ENCODE peak calls at places on chromosomes 7 and 10, in seven cellular contexts. U, Z, W, J, L, V and F are unnamed samples.

GRCh38 chr7:17307969-17308648 is 9.7 kb downstream of the AHR start:
- DNase-seq in U (no peak), Z (no peak), W (no peak), J (no peak), L (no peak), V (no peak), F (no peak)

GRCh38 chr10:21497177-21497807 is 28.2 kb downstream of the SKIDA1 start:
- DNase-seq in U (peak), Z (peak), W (no peak), J (peak), L (peak), V (peak), F (peak)

GRCh38 chr7:81816312-81816711 is 46.5 kb upstream of the HGF start:
- DNase-seq in U (no peak), Z (no peak), W (no peak), J (no peak), L (no peak), V (peak), F (no peak)

GRCh38 chr10:80273523-80274170 is 15.8 kb downstream of the MAT1A start:
- DNase-seq in U (no peak), Z (no peak), W (no peak), J (no peak), L (peak), V (no peak), F (no peak)

GRCh38 chr10:79445217-79445707 is at the start of gene ZCCHC24:
- DNase-seq in U (no peak), Z (no peak), W (no peak), J (peak), L (no peak), V (no peak), F (no peak)

GRCh38 chr7:114423218-114423496 is 8.5 kb downstream of the FOXP2 start:
- DNase-seq in U (no peak), Z (no peak), W (no peak), J (no peak), L (no peak), V (no peak), F (no peak)

GRCh38 chr10:80413152-80413996 is 5.0 kb downstream of the PRXL2A start:
- DNase-seq in U (no peak), Z (no peak), W (no peak), J (no peak), L (no peak), V (peak), F (peak)

GRCh38 chr7:2116903-2117680 is 115.7 kb downstream of the MAD1L1 start:
- DNase-seq in U (peak), Z (peak), W (no peak), J (peak), L (peak), V (no peak), F (no peak)

GRCh38 chr10:130498042-130498441 is 361.9 kb downstream of the GLRX3 start:
- DNase-seq in U (no peak), Z (no peak), W (no peak), J (no peak), L (no peak), V (no peak), F (no peak)

GRCh38 chr10:677038-677437 is 12.4 kb downstream of the DIP2C start:
- DNase-seq in U (no peak), Z (no peak), W (no peak), J (no peak), L (no peak), V (no peak), F (no peak)

GRCh38 chr7:506391-506831 is 13.2 kb downstream of the PDGFA start:
- DNase-seq in U (no peak), Z (no peak), W (no peak), J (peak), L (peak), V (no peak), F (no peak)

GRCh38 chr10:28532223-28532508 is 752 bp upstream of the WAC start:
- DNase-seq in U (peak), Z (peak), W (peak), J (no peak), L (no peak), V (peak), F (no peak)

GRCh38 chr7:121369462-121369861 is 26.6 kb downstream of the FAM3C start:
- DNase-seq in U (no peak), Z (no peak), W (peak), J (no peak), L (no peak), V (peak), F (peak)

GRCh38 chr10:92851003-92851402 is 2.7 kb downstream of the EXOC6 start:
- DNase-seq in U (no peak), Z (no peak), W (no peak), J (no peak), L (no peak), V (no peak), F (no peak)

GRCh38 chr7:134783294-134784069 is 4.0 kb downstream of the CALD1 start:
- DNase-seq in U (no peak), Z (no peak), W (no peak), J (no peak), L (no peak), V (no peak), F (no peak)

DNA sequence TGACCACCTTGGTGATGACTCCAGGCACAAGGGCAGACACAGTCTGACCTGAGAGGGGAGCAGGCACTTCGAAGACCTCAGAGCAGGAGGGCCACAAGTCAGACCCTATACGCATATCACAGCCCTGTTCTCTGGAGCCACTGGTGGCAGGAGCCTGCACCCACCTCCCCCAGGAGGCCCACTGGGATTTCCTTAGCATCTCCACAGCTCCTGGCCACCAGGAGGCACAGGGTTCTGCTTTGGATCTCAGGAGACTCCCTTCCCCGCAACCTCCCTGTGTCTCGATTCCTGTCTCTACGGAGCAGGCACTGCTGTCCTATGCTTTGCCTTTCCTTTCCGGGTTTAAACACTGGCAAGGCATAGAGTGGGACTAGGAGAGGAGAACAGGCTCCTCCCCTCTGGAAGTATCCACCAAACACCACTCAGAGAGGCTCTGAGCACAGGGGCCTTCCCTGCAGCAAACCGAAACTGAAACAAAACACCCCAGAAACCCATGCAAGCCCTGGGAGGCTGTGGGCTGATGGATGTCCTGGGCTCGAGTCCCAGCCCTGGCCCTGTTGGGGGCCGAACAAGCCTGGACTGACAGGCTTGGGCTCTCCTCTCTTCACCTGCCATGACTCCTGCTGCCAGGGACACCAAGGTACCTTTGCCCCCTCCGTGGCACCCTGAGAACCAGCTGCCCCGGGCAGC is 166.3 kb downstream of the NEURL1 start:
- DNase-seq in U (peak), Z (peak), W (peak), J (peak), L (peak), V (peak), F (no peak)
- H3K4me3 ChIP-seq in U (peak), Z (peak), W (peak), J (peak), L (peak), V (peak), F (peak)

DNA sequence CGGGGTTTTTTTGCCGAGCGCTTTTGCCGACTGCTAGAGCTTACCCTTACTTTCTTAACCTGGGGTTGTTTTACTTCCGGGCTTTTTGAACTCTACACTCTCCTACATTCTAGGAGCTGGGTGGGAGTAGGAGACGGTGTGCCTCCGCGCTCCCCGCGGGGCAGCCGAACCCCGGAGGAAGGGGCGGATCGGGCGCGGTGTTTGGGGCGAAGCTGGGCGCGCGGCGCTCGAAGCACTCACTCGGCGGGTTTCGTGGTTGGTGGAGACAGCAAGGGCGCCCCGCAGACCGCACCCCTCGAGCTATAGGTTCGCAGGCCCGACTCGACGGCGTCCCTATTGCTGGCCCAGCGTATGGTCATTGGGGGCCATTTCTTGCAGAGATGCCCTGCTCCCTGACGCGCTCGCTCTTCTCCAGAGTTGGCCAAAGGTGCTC is 245 bp downstream of the ZNF518A start:
- DNase-seq in U (no peak), Z (peak), W (no peak), J (peak), L (peak), V (no peak), F (peak)
- TF ChIP-seq CTCF in U (no peak), Z (no peak), W (no peak), J (no peak), L (no peak), V (no peak), F (no peak)

GRCh38 chr7:42233939-42234338 is 3.1 kb downstream of the GLI3 start:
- DNase-seq in U (no peak), Z (no peak), W (no peak), J (no peak), L (no peak), V (peak), F (peak)
- H3K4me3 ChIP-seq in U (no peak), Z (no peak), W (no peak), J (no peak), L (no peak), V (no peak), F (no peak)

GRCh38 chr10:29663718-29664117 is 28.9 kb upstream of the SVIL start:
- DNase-seq in U (peak), Z (no peak), W (no peak), J (no peak), L (no peak), V (no peak), F (no peak)

GRCh38 chr10:29657719-29658274 is 23.0 kb upstream of the SVIL start:
- DNase-seq in U (no peak), Z (no peak), W (no peak), J (no peak), L (no peak), V (no peak), F (peak)

GRCh38 chr10:29656451-29656992 is 21.8 kb upstream of the SVIL start:
- DNase-seq in U (no peak), Z (no peak), W (no peak), J (no peak), L (no peak), V (no peak), F (no peak)

GRCh38 chr10:29659770-29660097 is 25.0 kb upstream of the SVIL start:
- DNase-seq in U (no peak), Z (no peak), W (no peak), J (no peak), L (no peak), V (no peak), F (no peak)

GRCh38 chr10:29658984-29659769 is 24.4 kb upstream of the SVIL start:
- DNase-seq in U (no peak), Z (peak), W (peak), J (peak), L (no peak), V (peak), F (peak)
- TF ChIP-seq CTCF in U (no peak), Z (peak), W (peak), J (peak), L (peak), V (peak), F (peak)

GRCh38 chr7:105877736-105878135 is 1.3 kb upstream of the ATXN7L1 start:
- DNase-seq in U (no peak), Z (no peak), W (no peak), J (no peak), L (no peak), V (peak), F (no peak)
- H3K4me3 ChIP-seq in U (peak), Z (peak), W (peak), J (peak), L (peak), V (peak), F (peak)